ENCODE peak calls at places on chromosomes 4 and X, in ten cellular contexts. One of them, this sample, is unnamed.

GRCh38 chrX:110172215-110172614 is 145.7 kb downstream of the AMMECR1 start:
- DNase-seq in activated CD4-positive, alpha-beta T cell treated with anti-CD3 and anti-CD28 coated beads, Interleukin-2, amount 10 ng/mL, durations not matched to agents 7 days and 5 days: no peak
- DNase-seq in NCI-H1092: no peak
- DNase-seq in RKO: no peak
- DNase-seq in posterior vena cava: no peak
- DNase-seq in AG10803: no peak
- DNase-seq in choroid plexus epithelial cell: no peak
- DNase-seq in ecto neural progenitor cell: no peak
- DNase-seq in T-cell: no peak
- DNase-seq in amygdala: no peak
- DNase-seq in this sample: no peak

GRCh38 chrX:111823068-111823467 is 52.9 kb upstream of the TRPC5OS start:
- DNase-seq in RKO: peak; percentile 33
- DNase-seq in amygdala: no peak
- DNase-seq in T-cell: no peak
- DNase-seq in activated CD4-positive, alpha-beta T cell treated with anti-CD3 and anti-CD28 coated beads, Interleukin-2, amount 10 ng/mL, durations not matched to agents 7 days and 5 days: no peak
- DNase-seq in posterior vena cava: no peak
- DNase-seq in ecto neural progenitor cell: peak; percentile 82
- DNase-seq in AG10803: peak; percentile 7
- DNase-seq in choroid plexus epithelial cell: peak; percentile 4
- DNase-seq in NCI-H1092: no peak
- DNase-seq in this sample: no peak

GRCh38 chr4:114727426-114727825 is 128.8 kb downstream of the UGT8 start:
- DNase-seq in choroid plexus epithelial cell: peak; percentile 5
- DNase-seq in AG10803: no peak
- DNase-seq in T-cell: no peak
- DNase-seq in amygdala: no peak
- DNase-seq in ecto neural progenitor cell: peak; percentile 49
- DNase-seq in NCI-H1092: no peak
- DNase-seq in posterior vena cava: no peak
- DNase-seq in RKO: no peak
- DNase-seq in activated CD4-positive, alpha-beta T cell treated with anti-CD3 and anti-CD28 coated beads, Interleukin-2, amount 10 ng/mL, durations not matched to agents 7 days and 5 days: no peak
- DNase-seq in this sample: no peak

GRCh38 chr4:110224812-110225211 is 26.4 kb upstream of the ELOVL6 start:
- DNase-seq in ecto neural progenitor cell: no peak
- DNase-seq in activated CD4-positive, alpha-beta T cell treated with anti-CD3 and anti-CD28 coated beads, Interleukin-2, amount 10 ng/mL, durations not matched to agents 7 days and 5 days: no peak
- DNase-seq in T-cell: no peak
- DNase-seq in posterior vena cava: no peak
- DNase-seq in RKO: no peak
- DNase-seq in choroid plexus epithelial cell: no peak
- DNase-seq in AG10803: no peak
- DNase-seq in amygdala: no peak
- DNase-seq in NCI-H1092: no peak
- DNase-seq in this sample: no peak

GRCh38 chr4:127203561-127204260 is 429.0 kb upstream of the INTU start:
- DNase-seq in RKO: peak; percentile 11
- DNase-seq in NCI-H1092: no peak
- DNase-seq in choroid plexus epithelial cell: peak; percentile 79
- DNase-seq in AG10803: peak; percentile 54
- DNase-seq in activated CD4-positive, alpha-beta T cell treated with anti-CD3 and anti-CD28 coated beads, Interleukin-2, amount 10 ng/mL, durations not matched to agents 7 days and 5 days: no peak
- DNase-seq in posterior vena cava: no peak
- DNase-seq in ecto neural progenitor cell: no peak
- DNase-seq in amygdala: no peak
- DNase-seq in T-cell: no peak
- DNase-seq in this sample: no peak

GRCh38 chr4:136442447-136442846 is 1089.8 kb downstream of the PCDH18 start:
- DNase-seq in activated CD4-positive, alpha-beta T cell treated with anti-CD3 and anti-CD28 coated beads, Interleukin-2, amount 10 ng/mL, durations not matched to agents 7 days and 5 days: no peak
- DNase-seq in NCI-H1092: no peak
- DNase-seq in amygdala: no peak
- DNase-seq in choroid plexus epithelial cell: no peak
- DNase-seq in ecto neural progenitor cell: no peak
- DNase-seq in AG10803: no peak
- DNase-seq in posterior vena cava: no peak
- DNase-seq in T-cell: no peak
- DNase-seq in RKO: no peak
- DNase-seq in this sample: no peak

GRCh38 chrX:68697036-68697435 is 49.6 kb downstream of the STARD8 start:
- DNase-seq in choroid plexus epithelial cell: no peak
- DNase-seq in NCI-H1092: no peak
- DNase-seq in RKO: no peak
- DNase-seq in ecto neural progenitor cell: no peak
- DNase-seq in AG10803: no peak
- DNase-seq in T-cell: no peak
- DNase-seq in activated CD4-positive, alpha-beta T cell treated with anti-CD3 and anti-CD28 coated beads, Interleukin-2, amount 10 ng/mL, durations not matched to agents 7 days and 5 days: no peak
- DNase-seq in amygdala: no peak
- DNase-seq in posterior vena cava: no peak
- DNase-seq in this sample: no peak

GRCh38 chrX:69615779-69616519 is at the start of gene EDA:
- DNase-seq in amygdala: peak; percentile 49
- DNase-seq in AG10803: peak; percentile 47
- DNase-seq in choroid plexus epithelial cell: peak; percentile 87
- DNase-seq in RKO: no peak
- DNase-seq in T-cell: peak; percentile 33
- DNase-seq in activated CD4-positive, alpha-beta T cell treated with anti-CD3 and anti-CD28 coated beads, Interleukin-2, amount 10 ng/mL, durations not matched to agents 7 days and 5 days: peak; percentile 51
- DNase-seq in posterior vena cava: peak; percentile 93
- DNase-seq in ecto neural progenitor cell: peak; percentile 89
- DNase-seq in NCI-H1092: no peak
- DNase-seq in this sample: no peak

This sample was measured in NCI-H1930.